ENCODE peak calls at places on chromosomes 2 and 18, in five cellular contexts. L is GM12878, N is K562, R is Panc1, J is HepG2. Z is an unnamed sample.
A peak's percentile ranks its signal among the peaks of the same experiment; 100 is the strongest.

GRCh38 chr18:28153485-28154065 is 23.4 kb downstream of the CDH2 start:
- DNase-seq in N (no peak), J (no peak), L (no peak), R (no peak), Z (no peak)

GRCh38 chr2:10038716-10039115 is 4.6 kb upstream of the KLF11 start:
- DNase-seq in N (no peak), L (no peak), R (no peak), J (no peak), Z (no peak)

GRCh38 chr2:149692837-149693518 is 105.4 kb upstream of the MMADHC start:
- DNase-seq in J (no peak), N (no peak), R (no peak), L (no peak), Z (no peak)

GRCh38 chr2:118089015-118089800 is 937 bp downstream of the INSIG2 start:
- DNase-seq in J (peak; percentile 89), R (no peak), N (peak; percentile 23), L (no peak), Z (no peak)

GRCh38 chr2:227366861-227367800 is 12.0 kb downstream of the TM4SF20 start:
- DNase-seq in R (no peak), J (no peak), L (no peak), N (no peak), Z (no peak)

GRCh38 chr18:45066868-45067267 is 386.2 kb downstream of the SETBP1 start:
- DNase-seq in R (no peak), N (no peak), L (peak; percentile 2), J (no peak), Z (no peak)

GRCh38 chr2:127906206-127906926 is 20.6 kb upstream of the AMMECR1L start:
- DNase-seq in L (no peak), N (peak; percentile 40), R (no peak), J (no peak), Z (no peak)

GRCh38 chr2:45826889-45827635 is 175.6 kb downstream of the PRKCE start:
- DNase-seq in J (no peak), R (no peak), L (no peak), N (no peak), Z (no peak)

GRCh38 chr2:64989982-64990614 is 899 bp downstream of the SLC1A4 start:
- DNase-seq in N (peak; percentile 29), R (no peak), L (no peak), J (peak; percentile 43), Z (no peak)

GRCh38 chr2:26621469-26622199 is 19.5 kb downstream of the CIB4 start:
- DNase-seq in R (no peak), L (no peak), J (no peak), N (no peak), Z (no peak)

GRCh38 chr2:176107731-176108181 is 676 bp downstream of the HOXD11 start:
- DNase-seq in L (no peak), J (no peak), R (no peak), N (no peak), Z (no peak)

GRCh38 chr18:697012-697411 is 15.4 kb downstream of the ENOSF1 start:
- DNase-seq in L (no peak), N (no peak), J (no peak), R (no peak), Z (no peak)

GRCh38 chr2:224820283-224820991 is 104.3 kb upstream of the CCDC195 start:
- DNase-seq in J (no peak), R (no peak), L (no peak), N (no peak), Z (no peak)

GRCh38 chr2:239726631-239727181 is 298.4 kb downstream of the NDUFA10 start:
- DNase-seq in J (no peak), L (no peak), N (no peak), R (no peak), Z (no peak)

GRCh38 chr2:88641330-88641729 is 14.1 kb upstream of the EIF2AK3 start:
- DNase-seq in R (no peak), J (no peak), N (no peak), L (no peak), Z (no peak)

GRCh38 chr2:169928463-169928864 is 101.2 kb downstream of the UBR3 start:
- DNase-seq in N (peak; percentile 28), J (peak; percentile 48), L (no peak), R (peak; percentile 8), Z (peak; percentile 28)

DNA sequence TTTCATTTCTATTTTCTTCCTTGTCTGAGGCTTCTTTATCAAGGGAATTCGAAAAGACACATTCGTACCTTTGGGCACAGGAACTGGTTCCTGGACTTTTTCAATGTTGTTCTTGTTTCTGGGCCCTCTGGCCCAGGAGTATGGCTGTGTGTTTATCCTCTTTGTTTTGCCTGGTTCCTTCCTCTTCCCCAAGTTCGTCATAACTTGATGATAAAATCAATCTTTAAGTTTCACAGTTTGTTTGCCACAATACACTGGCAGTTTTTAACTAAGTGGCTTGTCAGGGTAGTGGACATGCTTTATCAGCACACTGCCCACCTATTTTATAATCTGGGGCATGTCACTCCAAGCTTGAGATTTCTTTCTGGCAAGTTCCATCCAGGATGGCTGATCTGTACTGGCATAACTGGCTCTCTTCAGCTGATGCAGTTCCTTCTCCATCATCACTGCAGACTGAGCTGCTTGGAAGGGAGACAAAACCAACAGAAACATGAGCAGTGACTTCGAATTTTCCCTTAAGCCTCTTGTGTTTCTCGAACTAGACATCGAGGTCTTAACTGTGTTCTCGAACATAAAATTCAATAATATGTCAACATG is 63.4 kb upstream of the MGAT4A start:
- DNase-seq in L (no peak), J (no peak), N (no peak), R (no peak), Z (no peak)
- TF ChIP-seq POLR2AphosphoS5 in L (no peak), J (no peak), N (no peak), R (no peak), Z (no peak)

GRCh38 chr2:66443977-66444855 is 9.3 kb downstream of the MEIS1 start:
- DNase-seq in R (no peak), J (no peak), L (no peak), N (no peak), Z (no peak)
- H3K4me3 ChIP-seq in R (no peak overlapping the region), J (no peak overlapping the region), L (no peak overlapping the region), N (no peak overlapping the region), Z (no peak overlapping the region)

GRCh38 chr2:36756438-36756837 is 59.9 kb downstream of the VIT start:
- DNase-seq in J (peak; percentile 13), L (no peak), R (no peak), N (no peak), Z (no peak)
- TF ChIP-seq SIN3A in J (no peak), L (no peak), R (no peak), N (no peak), Z (no peak)

GRCh38 chr2:44769349-44770005 is 172.0 kb upstream of the SIX3 start:
- DNase-seq in J (no peak), L (no peak), N (no peak), R (no peak), Z (no peak)
- TF ChIP-seq POLR2AphosphoS5 in J (no peak), L (no peak), N (no peak), R (no peak), Z (no peak)